ENCODE peak calls at places on chromosomes 11 and 22, in four cellular contexts. D is neuronal stem cell, E is fibroblast of mammary gland, M is pancreas. R is an unnamed sample.

GRCh38 chr22:35606916-35607315 is 10.2 kb downstream of the MB start:
- DNase-seq in D (no peak), E (no peak), M (no peak), R (no peak)

GRCh38 chr22:38843201-38843715 is 570 bp downstream of the NPTXR start:
- DNase-seq in D (peak), E (peak), M (peak), R (peak)

GRCh38 chr11:61787928-61788491 is 4.4 kb downstream of the TMEM258 start:
- DNase-seq in D (peak), E (peak), M (no peak), R (peak)

GRCh38 chr11:15976433-15977045 is 379.8 kb downstream of the SOX6 start:
- DNase-seq in D (no peak), E (peak), M (no peak), R (no peak)

GRCh38 chr22:22168190-22168940 is 76.2 kb upstream of the VPREB1 start:
- DNase-seq in D (no peak), E (peak), M (no peak), R (peak)

GRCh38 chr11:61524446-61524845 is 15.9 kb downstream of the LRRC10B start:
- DNase-seq in D (no peak), E (no peak), M (no peak), R (no peak)

GRCh38 chr11:102788334-102789035 is 8.1 kb upstream of the MMP10 start:
- DNase-seq in D (no peak), E (no peak), M (no peak), R (no peak)

GRCh38 chr11:64358907-64359711 is at the start of gene RPS6KA4:
- DNase-seq in D (peak), E (peak), M (peak), R (peak)

GRCh38 chr11:1073261-1073724 is 1.4 kb upstream of the MUC2 start:
- DNase-seq in D (no peak), E (peak), M (peak), R (peak)

GRCh38 chr11:4479676-4480075 is 2.8 kb upstream of the OR52K1 start:
- DNase-seq in D (no peak), E (no peak), M (no peak), R (no peak)

GRCh38 chr11:75811485-75811884 is 3.5 kb upstream of the UVRAG start:
- DNase-seq in D (no peak), E (no peak), M (no peak), R (no peak)
- H3K4me3 ChIP-seq in D (no peak), E (no peak), M (no peak), R (no peak)

GRCh38 chr22:29478326-29479276 is 1.4 kb upstream of the NEFH start:
- DNase-seq in D (peak), E (no peak), M (no peak), R (no peak)

GRCh38 chr22:29480512-29481264 is 670 bp downstream of the NEFH start:
- DNase-seq in D (no peak), E (peak), M (no peak), R (peak)

GRCh38 chr22:29481265-29482000 is 1.4 kb downstream of the NEFH start:
- DNase-seq in D (no peak), E (peak), M (no peak), R (peak)

GRCh38 chr22:29479417-29480261 is at the start of gene NEFH:
- DNase-seq in D (no peak), E (no peak), M (no peak), R (no peak)

GRCh38 chr22:29480262-29480511 is 169 bp downstream of the NEFH start:
- DNase-seq in D (no peak), E (no peak), M (no peak), R (no peak)
- H3K4me3 ChIP-seq in D (peak), E (no peak), M (no peak), R (no peak)

GRCh38 chr11:30485222-30485621 is 100.9 kb downstream of the MPPED2 start:
- DNase-seq in D (no peak), E (no peak), M (no peak), R (no peak)

GRCh38 chr11:30487200-30487898 is 98.8 kb downstream of the MPPED2 start:
- DNase-seq in D (no peak), E (no peak), M (no peak), R (no peak)

GRCh38 chr11:30489076-30489475 is 97.1 kb downstream of the MPPED2 start:
- DNase-seq in D (no peak), E (no peak), M (no peak), R (no peak)

GRCh38 chr11:30489513-30489912 is 96.6 kb downstream of the MPPED2 start:
- DNase-seq in D (peak), E (no peak), M (no peak), R (no peak)

GRCh38 chr11:30488304-30488998 is 97.7 kb downstream of the MPPED2 start:
- DNase-seq in D (no peak), E (no peak), M (no peak), R (peak)
- H3K4me3 ChIP-seq in D (no peak), E (no peak), M (no peak), R (no peak)

GRCh38 chr22:27785818-27786217 is 15.7 kb downstream of the MN1 start:
- DNase-seq in D (no peak), E (no peak), M (no peak), R (no peak)
- H3K4me3 ChIP-seq in D (no peak), E (no peak), M (no peak), R (no peak)

GRCh38 chr11:9665749-9666148 is 1.9 kb downstream of the SWAP70 start:
- DNase-seq in D (no peak), E (no peak), M (no peak), R (no peak)
- H3K4me3 ChIP-seq in D (peak), E (peak), M (no peak), R (peak)

GRCh38 chr11:26993965-26994446 is at the start of gene FIBIN:
- DNase-seq in D (no peak), E (peak), M (peak), R (peak)
- H3K4me3 ChIP-seq in D (no peak), E (peak), M (peak), R (peak)

GRCh38 chr11:86370922-86371614 is 3.6 kb upstream of the CCDC81 start:
- DNase-seq in D (no peak), E (peak), M (no peak), R (peak)

GRCh38 chr11:86374121-86374520 is 566 bp upstream of the CCDC81 start:
- DNase-seq in D (no peak), E (no peak), M (no peak), R (no peak)

GRCh38 chr11:86377972-86378371 is 3.3 kb downstream of the CCDC81 start:
- DNase-seq in D (no peak), E (no peak), M (no peak), R (no peak)

GRCh38 chr11:86372586-86372985 is 2.1 kb upstream of the CCDC81 start:
- DNase-seq in D (no peak), E (no peak), M (no peak), R (no peak)

DNA sequence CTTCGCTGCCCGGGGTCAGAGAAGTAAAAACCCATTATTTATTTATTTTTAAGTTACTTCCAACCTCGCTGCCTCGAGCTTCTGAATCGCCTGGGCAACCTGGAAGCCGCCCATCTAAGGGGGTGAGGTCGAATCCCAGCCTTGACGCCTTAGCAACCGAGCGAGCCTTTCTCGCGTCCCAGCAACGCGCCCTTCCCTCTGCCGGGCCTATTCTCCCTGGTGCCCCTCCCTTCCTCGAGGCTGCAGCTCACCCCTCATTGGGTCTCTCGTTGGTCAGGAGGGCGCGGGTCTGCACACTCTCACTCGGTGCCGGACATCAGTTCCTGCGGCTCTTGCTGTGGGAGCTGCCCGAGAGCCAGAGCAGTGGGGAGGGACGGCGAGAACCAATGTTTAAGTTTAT is at the start of gene CCDC81:
- DNase-seq in D (peak), E (no peak), M (no peak), R (peak)
- H3K4me3 ChIP-seq in D (peak), E (peak), M (no peak), R (peak)